ENCODE peak calls at places on chromosomes 2 and 18, in four cellular contexts. C, M, L and H are unnamed samples.

GRCh38 chr2:40343904-40344303 is 108.0 kb downstream of the SLC8A1 start:
- DNase-seq in C (peak; percentile 77), M (no peak), L (no peak), H (no peak)

GRCh38 chr2:109295070-109295780 is 166.2 kb downstream of the SH3RF3 start:
- DNase-seq in C (no peak), M (no peak), L (no peak), H (no peak)

GRCh38 chr18:32271649-32272324 is 81.9 kb downstream of the MEP1B start:
- DNase-seq in C (peak; percentile 55), M (peak; percentile 48), L (no peak), H (peak; percentile 38)

GRCh38 chr2:159169187-159169586 is 117.3 kb downstream of the WDSUB1 start:
- DNase-seq in C (peak; percentile 25), M (no peak), L (no peak), H (peak; percentile 84)

GRCh38 chr2:161344737-161345136 is 36.5 kb downstream of the PSMD14 start:
- DNase-seq in C (no peak), M (no peak), L (no peak), H (no peak)

GRCh38 chr2:8522682-8523081 is 159.2 kb upstream of the ID2 start:
- DNase-seq in C (no peak), M (no peak), L (no peak), H (no peak)

GRCh38 chr2:226699321-226699720 is 100.3 kb downstream of the IRS1 start:
- DNase-seq in C (peak; percentile 59), M (no peak), L (no peak), H (no peak)

GRCh38 chr2:176558574-176559140 is 289.4 kb downstream of the MTX2 start:
- DNase-seq in C (no peak), M (no peak), L (no peak), H (no peak)

GRCh38 chr2:222655406-222655747 is 515 bp downstream of the FARSB start:
- DNase-seq in C (peak; percentile 23), M (peak; percentile 18), L (no peak), H (no peak)

GRCh38 chr2:95314964-95315611 is 17.9 kb downstream of the KCNIP3 start:
- DNase-seq in C (peak; percentile 7), M (peak; percentile 48), L (no peak), H (peak; percentile 4)

GRCh38 chr2:135926605-135927004 is 50.4 kb upstream of the MCM6 start:
- DNase-seq in C (no peak), M (no peak), L (no peak), H (no peak)

GRCh38 chr2:72793798-72794447 is 31.9 kb downstream of the EXOC6B start:
- DNase-seq in C (peak; percentile 37), M (no peak), L (no peak), H (peak; percentile 21)

GRCh38 chr2:128388414-128389032 is 69.9 kb upstream of the HS6ST1 start:
- DNase-seq in C (peak; percentile 16), M (no peak), L (no peak), H (no peak)

GRCh38 chr2:47652041-47652713 is 130.8 kb upstream of the MSH6 start:
- DNase-seq in C (no peak), M (no peak), L (no peak), H (no peak)

GRCh38 chr2:169999041-169999440 is 171.8 kb downstream of the UBR3 start:
- DNase-seq in C (no peak), M (no peak), L (no peak), H (no peak)

GRCh38 chr2:181784556-181784955 is 104.2 kb upstream of the NEUROD1 start:
- DNase-seq in C (peak; percentile 68), M (no peak), L (no peak), H (peak; percentile 35)

GRCh38 chr2:215635788-215636139 is 199.9 kb upstream of the FN1 start:
- DNase-seq in C (peak; percentile 48), M (no peak), L (no peak), H (peak; percentile 45)

GRCh38 chr18:22169011-22169888 is at the start of gene GATA6:
- DNase-seq in C (peak; percentile 91), M (peak; percentile 73), L (no peak), H (peak; percentile 95)

GRCh38 chr2:235713244-235713643 is 219.4 kb downstream of the AGAP1 start:
- DNase-seq in C (no peak), M (no peak), L (no peak), H (no peak)

GRCh38 chr18:56085561-56085960 is 497.6 kb upstream of the TCF4 start:
- DNase-seq in C (peak; percentile 86), M (no peak), L (no peak), H (no peak)

GRCh38 chr2:25308599-25308998 is 33.1 kb downstream of the DNMT3A start:
- DNase-seq in C (no peak), M (no peak), L (no peak), H (no peak)

GRCh38 chr2:107337209-107337898 is 451.4 kb upstream of the ST6GAL2 start:
- DNase-seq in C (no peak), M (no peak), L (no peak), H (no peak)

GRCh38 chr2:72116081-72116533 is 31.6 kb downstream of the CYP26B1 start:
- DNase-seq in C (no peak), M (peak; percentile 38), L (no peak), H (no peak)

GRCh38 chr2:39816845-39817244 is 37.8 kb upstream of the THUMPD2 start:
- DNase-seq in C (no peak), M (no peak), L (no peak), H (no peak)

GRCh38 chr2:101697794-101698418 is 399 bp downstream of the MAP4K4 start:
- DNase-seq in C (no peak), M (peak; percentile 48), L (no peak), H (no peak)

GRCh38 chr2:149716687-149717086 is 129.1 kb upstream of the MMADHC start:
- DNase-seq in C (no peak), M (no peak), L (no peak), H (no peak)

GRCh38 chr2:69119541-69119940 is 106.6 kb downstream of the ANTXR1 start:
- DNase-seq in C (no peak), M (no peak), L (no peak), H (no peak)

GRCh38 chr2:38107738-38108410 is 31.9 kb upstream of the CYP1B1 start:
- DNase-seq in C (no peak), M (no peak), L (no peak), H (no peak)

GRCh38 chr2:152037711-152038110 is 61.1 kb downstream of the CACNB4 start:
- DNase-seq in C (no peak), M (no peak), L (no peak), H (no peak)

GRCh38 chr2:234091432-234091879 is 41.0 kb downstream of the SPP2 start:
- DNase-seq in C (no peak), M (no peak), L (no peak), H (peak; percentile 79)

GRCh38 chr2:183034806-183035205 is 3.5 kb downstream of the NCKAP1 start:
- DNase-seq in C (peak; percentile 63), M (no peak), L (no peak), H (no peak)

GRCh38 chr2:79670198-79670597 is 157.3 kb downstream of the CTNNA2 start:
- DNase-seq in C (no peak), M (no peak), L (no peak), H (no peak)

GRCh38 chr18:29651121-29651675 is 1391.3 kb downstream of the DSC3 start:
- DNase-seq in C (peak; percentile 53), M (no peak), L (no peak), H (no peak)

DNA sequence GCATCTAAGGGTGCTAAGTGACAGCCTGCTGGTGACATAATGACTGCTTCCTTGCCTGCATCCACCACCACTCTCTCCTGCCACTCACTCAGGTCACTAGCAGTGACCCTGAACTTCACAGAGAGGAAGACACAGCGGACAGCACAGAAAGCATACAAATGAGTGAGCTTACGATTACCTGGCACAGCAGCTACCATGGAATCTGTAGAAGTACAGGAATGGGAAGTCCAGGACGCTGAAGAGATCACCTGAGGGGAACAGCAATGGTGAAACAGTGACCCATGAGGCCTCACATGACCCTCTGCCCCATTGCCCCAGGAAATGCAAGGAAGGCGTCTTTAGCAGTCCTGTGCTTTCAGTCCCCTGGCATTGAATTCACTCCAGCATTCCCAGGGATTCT is 96.7 kb upstream of the RIOK3 start:
- DNase-seq in C (no peak), M (no peak), L (no peak), H (no peak)
- H3K27ac ChIP-seq in C (peak overlapping the region; percentile 97), M (no peak overlapping the region), L (no peak overlapping the region), H (no peak overlapping the region)

DNA sequence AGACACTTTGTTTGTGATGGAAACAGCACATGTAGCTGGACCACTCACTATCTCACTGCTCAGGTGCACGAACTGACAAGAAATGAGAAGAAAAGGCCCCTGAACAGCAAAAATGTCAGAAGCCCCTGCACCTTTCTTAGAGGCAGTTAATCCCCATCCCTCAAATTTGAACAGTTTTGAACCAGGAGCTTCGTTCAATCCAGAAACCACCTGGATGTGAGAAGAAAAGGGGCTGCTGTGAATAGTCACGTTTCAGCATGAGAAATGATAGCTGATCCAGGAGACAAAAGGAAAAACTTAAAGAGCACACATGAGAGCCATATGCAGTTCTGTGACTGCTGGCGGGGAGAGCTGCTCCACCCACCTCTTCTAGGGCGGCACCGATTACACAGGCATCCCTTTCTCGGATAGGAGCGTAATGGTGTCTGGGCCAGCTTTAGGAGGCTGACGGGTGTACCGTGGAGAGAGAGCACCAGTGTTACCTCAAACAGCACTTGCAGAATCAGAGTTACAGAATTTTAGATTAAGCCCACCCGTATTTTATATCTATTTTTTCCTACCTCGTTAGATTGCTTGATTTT is 117.0 kb upstream of the EML6 start:
- DNase-seq in C (no peak), M (no peak), L (no peak), H (no peak)
- TF ChIP-seq FOS in C (no peak), M (no peak), L (no peak), H (no peak)

DNA sequence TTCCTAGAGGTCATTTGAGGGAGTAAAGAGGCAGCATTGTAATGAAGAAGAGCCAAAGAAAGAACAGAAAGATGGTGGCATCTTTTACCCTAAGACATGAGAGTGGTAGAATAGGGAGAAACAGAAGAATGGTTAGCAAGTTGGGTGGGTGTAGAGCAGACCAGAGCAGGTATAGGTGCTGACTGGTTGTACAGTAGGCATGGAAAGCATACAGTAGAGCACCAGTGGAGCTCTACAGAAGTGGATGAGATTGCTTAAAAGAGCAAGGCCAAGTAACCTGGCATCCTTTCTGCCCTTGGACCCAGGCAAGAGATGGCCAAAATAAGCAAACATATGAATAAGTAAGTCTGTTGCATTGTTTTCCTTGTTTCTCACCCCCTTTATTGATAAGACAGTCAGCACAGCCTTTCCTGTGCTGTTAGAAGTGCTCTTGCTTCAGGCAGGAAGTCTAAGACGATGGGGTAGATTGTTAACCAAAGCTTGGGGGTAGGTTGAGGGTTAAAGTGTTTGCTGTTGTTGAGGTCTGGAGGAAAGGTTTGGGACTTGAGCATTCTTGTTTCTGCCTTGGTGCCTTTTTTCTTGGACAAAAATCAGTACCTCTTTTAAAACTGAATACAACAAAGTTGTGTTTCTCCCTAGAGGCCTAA is 76.9 kb downstream of the DIS3L2 start:
- DNase-seq in C (no peak), M (no peak), L (no peak), H (peak; percentile 38)
- H3K27ac ChIP-seq in C (no peak overlapping the region), M (no peak overlapping the region), L (no peak overlapping the region), H (no peak overlapping the region)

DNA sequence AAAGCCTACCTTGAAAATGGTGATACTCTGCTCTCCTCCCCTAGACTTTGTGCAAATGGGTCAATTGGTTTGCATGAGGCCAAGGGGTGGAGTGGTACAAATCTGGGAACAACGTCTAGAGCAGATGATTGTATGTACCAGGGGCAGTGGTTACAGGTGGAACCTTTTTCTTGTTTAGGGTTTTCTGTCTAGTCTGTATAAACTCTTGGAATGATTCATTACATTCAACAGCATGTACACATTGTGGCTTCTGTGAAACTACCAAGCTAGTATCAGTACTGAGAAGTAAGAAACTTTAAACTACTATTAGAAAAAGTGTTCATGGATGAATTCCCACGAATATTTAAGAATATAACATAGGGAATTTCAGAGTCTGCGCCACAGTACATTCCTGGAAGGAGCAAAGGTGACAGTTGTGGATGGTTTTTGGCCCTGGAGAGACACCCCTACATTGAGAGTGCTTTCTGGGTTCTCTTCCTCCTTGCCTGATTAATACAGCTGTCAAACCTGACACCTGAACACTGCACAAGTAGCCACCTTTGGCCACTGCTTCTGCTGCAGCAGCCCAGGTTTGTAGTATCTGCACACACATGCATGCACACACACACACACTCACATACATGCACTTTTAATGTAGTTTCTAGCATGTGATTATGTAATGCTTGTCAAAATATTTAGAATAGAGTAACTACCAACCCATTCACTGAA is 30.0 kb downstream of the CFAP221 start:
- DNase-seq in C (no peak), M (no peak), L (peak; percentile 21), H (no peak)
- TF ChIP-seq FOS in C (no peak), M (no peak), L (no peak), H (no peak)